ENCODE peak calls at places on chromosomes 6 and 20, in four cellular contexts. One of them, this sample, is unnamed.
A peak's percentile ranks its signal among the peaks of the same experiment; 100 is the strongest.

GRCh38 chr20:63848003-63848911 is 13.0 kb upstream of the ABHD16B start:
- DNase-seq in GM12878: no peak
- DNase-seq in A549: no peak
- DNase-seq in K562: peak; percentile 70
- DNase-seq in this sample: no peak

GRCh38 chr6:162727347-162728176 is at the start of the genes PACRG and PRKN:
- DNase-seq in GM12878: peak; percentile 61
- DNase-seq in A549: peak; percentile 80
- DNase-seq in K562: peak; percentile 98
- DNase-seq in this sample: peak; percentile 85

GRCh38 chr6:116895935-116896334 is 18.9 kb downstream of the RFX6 start:
- DNase-seq in GM12878: no peak
- DNase-seq in A549: no peak
- DNase-seq in K562: no peak
- DNase-seq in this sample: no peak

GRCh38 chr6:24924956-24925355 is 10.8 kb downstream of the RIPOR2 start:
- DNase-seq in GM12878: no peak
- DNase-seq in A549: no peak
- DNase-seq in K562: no peak
- DNase-seq in this sample: no peak

GRCh38 chr6:27188206-27188884 is 59.2 kb upstream of the PRSS16 start:
- DNase-seq in GM12878: peak; percentile 55
- DNase-seq in A549: peak; percentile 40
- DNase-seq in K562: peak; percentile 79
- DNase-seq in this sample: peak; percentile 84

GRCh38 chr20:51335329-51335841 is 207.1 kb downstream of the NFATC2 start:
- DNase-seq in GM12878: no peak
- DNase-seq in A549: peak; percentile 40
- DNase-seq in K562: no peak
- DNase-seq in this sample: peak; percentile 100

GRCh38 chr20:47353224-47353696 is 3.2 kb downstream of the ZMYND8 start:
- DNase-seq in GM12878: no peak
- DNase-seq in A549: no peak
- DNase-seq in K562: no peak
- DNase-seq in this sample: no peak

GRCh38 chr6:3119040-3119723 is 671 bp downstream of the BPHL start:
- DNase-seq in GM12878: no peak
- DNase-seq in A549: peak; percentile 33
- DNase-seq in K562: no peak
- DNase-seq in this sample: peak; percentile 31

DNA sequence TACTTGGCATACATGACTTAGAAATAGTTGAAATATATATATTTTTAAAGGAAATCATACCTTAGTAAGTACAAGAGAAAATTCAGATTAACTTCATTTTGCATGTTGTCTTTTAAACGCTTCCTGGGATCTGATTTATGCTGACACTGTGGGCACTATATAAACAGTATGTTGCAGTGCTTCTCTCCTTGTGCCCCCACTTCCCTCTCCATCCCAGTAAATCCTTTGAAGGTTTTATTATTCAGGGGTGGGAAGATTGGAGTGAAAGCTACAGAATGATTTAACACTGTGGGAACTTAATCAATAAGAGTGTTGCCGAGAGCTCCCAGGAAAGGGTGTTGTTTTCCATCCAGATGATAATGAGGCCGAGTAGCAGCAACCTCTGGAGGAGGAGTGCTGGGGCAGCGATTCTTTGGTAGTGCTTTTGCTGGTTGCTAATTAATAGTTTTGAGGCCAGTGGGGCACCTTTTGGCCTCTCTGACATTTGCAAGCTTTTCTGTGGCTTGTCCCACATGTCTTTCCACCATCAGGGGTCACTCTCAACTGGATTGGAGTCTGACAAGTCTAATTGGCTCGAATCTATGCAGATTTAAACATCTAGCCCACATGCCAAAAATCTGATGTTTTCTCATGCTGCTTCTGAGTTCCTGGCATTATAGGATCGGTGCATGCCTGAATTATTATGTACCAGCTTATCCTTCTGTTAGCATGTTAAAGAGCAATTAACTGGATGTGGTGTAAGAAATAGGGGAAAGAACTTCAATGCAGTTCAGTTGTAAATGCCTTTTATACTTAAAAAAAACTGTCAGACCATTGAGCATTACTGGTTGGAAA is 183.1 kb upstream of the MMS22L start:
- DNase-seq in GM12878: no peak
- DNase-seq in A549: no peak
- DNase-seq in K562: no peak
- DNase-seq in this sample: no peak
- TF ChIP-seq ELK1 in GM12878: no peak
- TF ChIP-seq ELK1 in A549: no peak
- TF ChIP-seq ELK1 in K562: no peak
- TF ChIP-seq ELK1 in this sample: no peak

DNA sequence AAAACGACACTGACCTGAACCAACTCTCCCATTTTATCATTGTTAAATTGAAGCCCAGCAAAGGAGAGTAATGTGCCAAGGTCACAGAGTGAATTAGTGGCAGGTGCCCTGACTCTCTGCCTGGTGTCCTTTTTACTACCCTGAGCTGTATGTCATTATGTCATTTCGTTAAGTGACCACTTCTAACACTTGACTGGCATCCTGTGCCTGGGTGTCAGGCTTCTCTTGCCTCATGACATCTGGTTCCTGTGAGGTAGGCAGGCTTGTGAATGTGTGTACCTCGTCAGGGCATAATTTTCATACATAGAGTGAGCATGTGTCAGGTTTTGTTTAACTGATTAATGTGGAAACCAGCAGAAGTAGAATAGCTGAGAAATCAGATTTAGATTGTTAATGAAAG is 48.6 kb downstream of the RALY start:
- DNase-seq in GM12878: no peak
- DNase-seq in A549: no peak
- DNase-seq in K562: no peak
- DNase-seq in this sample: no peak
- TF ChIP-seq ELK1 in GM12878: no peak
- TF ChIP-seq ELK1 in A549: no peak
- TF ChIP-seq ELK1 in K562: no peak
- TF ChIP-seq ELK1 in this sample: no peak

GRCh38 chr6:99347804-99348203 is 1.7 kb downstream of the FAXC start:
- DNase-seq in GM12878: no peak
- DNase-seq in A549: no peak
- DNase-seq in K562: no peak
- DNase-seq in this sample: no peak

GRCh38 chr6:99346595-99346994 is 2.9 kb downstream of the FAXC start:
- DNase-seq in GM12878: no peak
- DNase-seq in A549: no peak
- DNase-seq in K562: no peak
- DNase-seq in this sample: no peak

GRCh38 chr6:99345164-99345563 is 4.3 kb downstream of the FAXC start:
- DNase-seq in GM12878: no peak
- DNase-seq in A549: no peak
- DNase-seq in K562: no peak
- DNase-seq in this sample: no peak

GRCh38 chr6:99341862-99342455 is 7.5 kb downstream of the FAXC start:
- DNase-seq in GM12878: no peak
- DNase-seq in A549: no peak
- DNase-seq in K562: no peak
- DNase-seq in this sample: no peak

DNA sequence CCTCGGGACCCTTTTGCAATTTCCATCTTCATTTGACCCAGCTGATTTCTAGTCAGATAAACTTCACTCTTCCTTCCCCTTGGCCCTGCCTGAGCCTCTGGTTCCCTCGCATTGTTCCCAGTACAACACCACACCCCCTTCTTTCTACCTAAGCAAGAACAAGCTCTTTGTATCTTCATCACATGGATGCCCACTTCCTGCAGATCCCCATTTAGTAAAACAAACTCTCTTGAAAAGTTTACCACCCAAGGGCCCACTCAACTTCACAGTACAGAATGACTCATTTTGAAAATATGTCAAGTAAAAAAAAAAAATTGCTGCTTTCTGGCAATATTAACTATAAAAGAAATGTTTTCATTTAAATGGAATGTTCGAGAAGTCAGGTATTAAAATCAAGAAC is 5.2 kb downstream of the FAXC start:
- DNase-seq in GM12878: no peak
- DNase-seq in A549: no peak
- DNase-seq in K562: no peak
- DNase-seq in this sample: peak; percentile 60
- TF ChIP-seq ELK1 in GM12878: no peak
- TF ChIP-seq ELK1 in A549: no peak
- TF ChIP-seq ELK1 in K562: no peak
- TF ChIP-seq ELK1 in this sample: no peak

DNA sequence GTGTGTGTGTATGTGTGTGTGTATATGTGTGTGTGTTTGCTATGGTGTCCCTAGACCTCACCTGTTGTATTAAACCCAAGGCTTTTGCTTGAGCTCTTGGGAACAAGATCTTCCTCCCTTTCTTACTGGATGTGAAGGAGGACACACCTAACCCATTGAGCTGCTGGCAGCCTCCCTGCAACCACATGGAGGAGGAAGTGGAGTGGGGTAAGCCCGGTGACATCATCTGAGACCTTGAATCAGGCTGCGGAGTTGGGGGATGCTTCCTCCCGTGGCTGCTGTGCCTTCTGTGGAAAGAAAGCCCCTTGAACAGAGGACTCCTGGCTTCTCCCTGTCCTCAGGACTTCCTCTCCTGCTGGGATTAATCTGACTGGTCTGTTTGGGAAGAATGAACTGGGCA is 3.3 kb downstream of the CST11 start:
- DNase-seq in GM12878: no peak
- DNase-seq in A549: no peak
- DNase-seq in K562: no peak
- DNase-seq in this sample: no peak
- TF ChIP-seq ELK1 in GM12878: no peak
- TF ChIP-seq ELK1 in A549: no peak
- TF ChIP-seq ELK1 in K562: no peak
- TF ChIP-seq ELK1 in this sample: no peak

GRCh38 chr6:66735106-66735890 is 1028.3 kb upstream of the EYS start:
- DNase-seq in GM12878: no peak
- DNase-seq in A549: no peak
- DNase-seq in K562: no peak
- DNase-seq in this sample: no peak

GRCh38 chr6:66740346-66740745 is 1033.3 kb upstream of the EYS start:
- DNase-seq in GM12878: no peak
- DNase-seq in A549: no peak
- DNase-seq in K562: no peak
- DNase-seq in this sample: no peak
- TF ChIP-seq ELK1 in GM12878: no peak
- TF ChIP-seq ELK1 in A549: no peak
- TF ChIP-seq ELK1 in K562: no peak
- TF ChIP-seq ELK1 in this sample: no peak